ENCODE peak calls at places on chromosomes 2 and 18, in nine cellular contexts. G is RWPE2; D is activated CD4-positive, alpha-beta T cell treated with anti-CD3 and anti-CD28 coated beads for 1 hour; X is NCI-H146; T is amniotic epithelial cell; Z is stimulated activated CD4-positive, alpha-beta T cell treated with anti-CD3 and anti-CD28 coated beads, Interleukin-2, amount 100 ng/mL, for 48 hours; P is activated gamma-delta T cell treated with Interleukin-2 at 50 U/mL for 16 hours; J is stimulated activated naive CD8-positive, alpha-beta T cell treated with anti-CD3 and anti-CD28 coated beads, Interleukin-15, amount 100 ng/mL, for 72 hours; I is AG10803. H is an unnamed sample.

GRCh38 chr2:240499309-240500301 is 58.2 kb downstream of the ANKMY1 start:
- DNase-seq in X (no peak), P (no peak), T (no peak), D (no peak), J (peak; percentile 8), I (no peak), G (no peak), Z (no peak), H (no peak)

GRCh38 chr2:150491943-150492342 is 4.5 kb upstream of the RND3 start:
- DNase-seq in T (no peak), P (no peak), J (no peak), D (no peak), Z (no peak), I (peak; percentile 85), G (no peak), X (no peak), H (no peak)

GRCh38 chr2:135980450-135981080 is 4.9 kb downstream of the DARS1 start:
- DNase-seq in J (no peak), I (no peak), Z (no peak), T (no peak), D (no peak), X (no peak), P (no peak), G (no peak), H (no peak)

GRCh38 chr2:167965907-167966306 is 281.5 kb downstream of the STK39 start:
- DNase-seq in G (no peak), X (no peak), J (no peak), Z (no peak), P (no peak), D (no peak), T (no peak), I (peak; percentile 31), H (no peak)

GRCh38 chr2:171595896-171596295 is 73.6 kb downstream of the CYBRD1 start:
- DNase-seq in P (no peak), T (peak; percentile 92), D (no peak), Z (no peak), X (no peak), G (no peak), I (peak; percentile 89), J (no peak), H (no peak)

GRCh38 chr2:41723531-41723930 is 324.3 kb upstream of the PKDCC start:
- DNase-seq in P (no peak), X (peak; percentile 55), G (no peak), T (no peak), I (no peak), D (no peak), J (no peak), Z (no peak), H (no peak)

GRCh38 chr2:97688062-97688827 is 18.7 kb downstream of the C2orf92 start:
- DNase-seq in I (no peak), G (no peak), J (no peak), X (no peak), D (no peak), Z (no peak), T (peak; percentile 24), P (no peak), H (no peak)

GRCh38 chr2:17878222-17879136 is at the start of gene KCNS3:
- DNase-seq in D (no peak), J (peak; percentile 12), G (peak; percentile 47), T (peak; percentile 8), X (peak; percentile 44), I (peak; percentile 23), Z (peak; percentile 1), P (no peak), H (peak; percentile 92)

GRCh38 chr18:56309104-56309503 is 329.3 kb downstream of the TXNL1 start:
- DNase-seq in Z (no peak), T (no peak), G (no peak), X (no peak), J (no peak), I (no peak), P (no peak), D (no peak), H (no peak)

GRCh38 chr18:48571619-48572384 is 33.0 kb downstream of the CTIF start:
- DNase-seq in X (no peak), T (no peak), I (no peak), P (no peak), D (no peak), J (no peak), G (no peak), Z (no peak), H (no peak)

GRCh38 chr2:198456418-198456817 is 652.0 kb downstream of the PLCL1 start:
- DNase-seq in P (no peak), X (no peak), J (no peak), Z (no peak), D (no peak), I (peak; percentile 50), G (no peak), T (no peak), H (no peak)

GRCh38 chr2:134736167-134736885 is 17.5 kb upstream of the TMEM163 start:
- DNase-seq in J (no peak), G (no peak), X (no peak), P (no peak), T (peak; percentile 76), Z (no peak), I (peak; percentile 62), D (no peak), H (no peak)

GRCh38 chr2:8090748-8091700 is 590.8 kb upstream of the ID2 start:
- DNase-seq in P (no peak), T (peak; percentile 99), J (peak; percentile 73), G (peak; percentile 58), X (no peak), D (no peak), I (peak; percentile 89), Z (peak; percentile 66), H (no peak)

GRCh38 chr18:50045126-50045525 is 149.8 kb downstream of the MYO5B start:
- DNase-seq in D (no peak), Z (no peak), X (no peak), I (no peak), J (no peak), T (no peak), G (no peak), P (no peak), H (no peak)

GRCh38 chr2:239644016-239644415 is 243.2 kb upstream of the HDAC4 start:
- DNase-seq in P (no peak), T (peak; percentile 17), J (peak; percentile 32), I (peak; percentile 43), G (no peak), X (no peak), D (no peak), Z (no peak), H (no peak)

GRCh38 chr18:61901334-61901986 is 8.7 kb upstream of the RNF152 start:
- DNase-seq in J (peak; percentile 39), Z (no peak), T (peak; percentile 53), D (peak; percentile 18), X (peak; percentile 82), P (peak; percentile 24), G (no peak), I (peak; percentile 58), H (no peak)

GRCh38 chr2:215946581-215946980 is 66.8 kb downstream of the MREG start:
- DNase-seq in X (no peak), Z (no peak), P (no peak), J (no peak), T (no peak), D (no peak), G (no peak), I (no peak), H (no peak)

GRCh38 chr2:42196403-42197267 is 27.5 kb downstream of the EML4 start:
- DNase-seq in I (peak; percentile 46), J (no peak), X (peak; percentile 80), G (no peak), P (peak; percentile 37), D (no peak), T (peak; percentile 87), Z (no peak), H (no peak)

GRCh38 chr2:974454-974853 is 23.8 kb downstream of the SNTG2 start:
- DNase-seq in I (no peak), D (no peak), P (no peak), X (no peak), J (no peak), T (no peak), Z (no peak), G (no peak), H (no peak)

GRCh38 chr2:10279946-10280463 is 22.7 kb upstream of the HPCAL1 start:
- DNase-seq in X (no peak), G (no peak), P (no peak), T (no peak), J (no peak), Z (no peak), D (no peak), I (no peak), H (no peak)

GRCh38 chr2:24048662-24049484 is 668 bp upstream of the FKBP1B start:
- DNase-seq in X (peak; percentile 61), I (no peak), P (no peak), Z (no peak), G (no peak), T (no peak), J (no peak), D (no peak), H (no peak)

GRCh38 chr2:237666606-237667005 is 39.2 kb downstream of the LRRFIP1 start:
- DNase-seq in G (no peak), P (no peak), J (no peak), Z (no peak), I (no peak), D (no peak), X (no peak), T (no peak), H (no peak)

GRCh38 chr2:12437144-12437543 is 279.6 kb upstream of the TRIB2 start:
- DNase-seq in I (no peak), T (no peak), D (no peak), J (no peak), Z (no peak), G (no peak), P (no peak), X (no peak), H (no peak)

GRCh38 chr2:118635891-118636290 is 211.6 kb downstream of the EN1 start:
- DNase-seq in X (no peak), T (no peak), I (peak; percentile 25), P (no peak), D (no peak), J (no peak), G (no peak), Z (no peak), H (no peak)

H was measured in upper lobe of left lung.